ENCODE peak calls at places on chromosomes 6 and 20, in eight cellular contexts. One of them, this sample, is unnamed.

GRCh38 chr20:19631410-19631809 is 126.6 kb upstream of the RIN2 start:
- DNase-seq in A549: peak; percentile 13
- DNase-seq in WTC11: no peak
- DNase-seq in IMR-90: no peak
- DNase-seq in SK-N-SH: no peak
- DNase-seq in GM12878: no peak
- DNase-seq in HepG2: no peak
- DNase-seq in K562: no peak
- DNase-seq in this sample: no peak

GRCh38 chr6:118921084-118921483 is 13.9 kb downstream of the MCM9 start:
- DNase-seq in A549: no peak
- DNase-seq in WTC11: no peak
- DNase-seq in IMR-90: no peak
- DNase-seq in SK-N-SH: no peak
- DNase-seq in GM12878: no peak
- DNase-seq in HepG2: no peak
- DNase-seq in K562: no peak
- DNase-seq in this sample: no peak

GRCh38 chr20:60857708-60858107 is 394.4 kb upstream of the CDH4 start:
- DNase-seq in A549: peak; percentile 9
- DNase-seq in WTC11: no peak
- DNase-seq in IMR-90: peak; percentile 43
- DNase-seq in SK-N-SH: no peak
- DNase-seq in GM12878: no peak
- DNase-seq in HepG2: no peak
- DNase-seq in K562: no peak
- DNase-seq in this sample: no peak

GRCh38 chr20:3010985-3011723 is 32.3 kb upstream of the GNRH2 start:
- DNase-seq in A549: no peak
- DNase-seq in WTC11: no peak
- DNase-seq in IMR-90: peak; percentile 61
- DNase-seq in SK-N-SH: no peak
- DNase-seq in GM12878: no peak
- DNase-seq in HepG2: no peak
- DNase-seq in K562: no peak
- DNase-seq in this sample: no peak

GRCh38 chr6:152948150-152948768 is 34.6 kb downstream of the FBXO5 start:
- DNase-seq in A549: peak; percentile 43
- DNase-seq in WTC11: no peak
- DNase-seq in IMR-90: peak; percentile 52
- DNase-seq in SK-N-SH: peak; percentile 49
- DNase-seq in GM12878: no peak
- DNase-seq in HepG2: peak; percentile 54
- DNase-seq in K562: peak; percentile 42
- DNase-seq in this sample: no peak

GRCh38 chr20:51486197-51487005 is 56.1 kb downstream of the NFATC2 start:
- DNase-seq in A549: no peak
- DNase-seq in WTC11: no peak
- DNase-seq in IMR-90: peak; percentile 85
- DNase-seq in SK-N-SH: no peak
- DNase-seq in GM12878: no peak
- DNase-seq in HepG2: no peak
- DNase-seq in K562: no peak
- DNase-seq in this sample: no peak

GRCh38 chr6:135537782-135538301 is 40.3 kb upstream of the AHI1 start:
- DNase-seq in A549: peak; percentile 20
- DNase-seq in WTC11: no peak
- DNase-seq in IMR-90: peak; percentile 89
- DNase-seq in SK-N-SH: no peak
- DNase-seq in GM12878: no peak
- DNase-seq in HepG2: no peak
- DNase-seq in K562: no peak
- DNase-seq in this sample: no peak

GRCh38 chr6:148177589-148178233 is 164.9 kb upstream of the SASH1 start:
- DNase-seq in A549: peak; percentile 63
- DNase-seq in WTC11: peak; percentile 79
- DNase-seq in IMR-90: peak; percentile 68
- DNase-seq in SK-N-SH: peak; percentile 36
- DNase-seq in GM12878: no peak
- DNase-seq in HepG2: peak; percentile 30
- DNase-seq in K562: peak; percentile 34
- DNase-seq in this sample: peak; percentile 89

GRCh38 chr6:103800131-103800670 is 1059.5 kb downstream of the HACE1 start:
- DNase-seq in A549: no peak
- DNase-seq in WTC11: no peak
- DNase-seq in IMR-90: no peak
- DNase-seq in SK-N-SH: no peak
- DNase-seq in GM12878: no peak
- DNase-seq in HepG2: no peak
- DNase-seq in K562: no peak
- DNase-seq in this sample: no peak

GRCh38 chr20:43770342-43770741 is 43.5 kb upstream of the GTSF1L start:
- DNase-seq in A549: no peak
- DNase-seq in WTC11: no peak
- DNase-seq in IMR-90: no peak
- DNase-seq in SK-N-SH: no peak
- DNase-seq in GM12878: no peak
- DNase-seq in HepG2: no peak
- DNase-seq in K562: no peak
- DNase-seq in this sample: no peak

GRCh38 chr6:3308106-3308505 is 49.4 kb downstream of the PSMG4 start:
- DNase-seq in A549: no peak
- DNase-seq in WTC11: peak; percentile 3
- DNase-seq in IMR-90: no peak
- DNase-seq in SK-N-SH: no peak
- DNase-seq in GM12878: no peak
- DNase-seq in HepG2: no peak
- DNase-seq in K562: no peak
- DNase-seq in this sample: no peak

GRCh38 chr6:118598324-118598723 is 50.2 kb downstream of the PLN start:
- DNase-seq in A549: no peak
- DNase-seq in WTC11: no peak
- DNase-seq in IMR-90: no peak
- DNase-seq in SK-N-SH: no peak
- DNase-seq in GM12878: no peak
- DNase-seq in HepG2: no peak
- DNase-seq in K562: no peak
- DNase-seq in this sample: no peak

GRCh38 chr6:99661870-99662269 is 55.2 kb downstream of the PRDM13 start:
- DNase-seq in A549: no peak
- DNase-seq in WTC11: no peak
- DNase-seq in IMR-90: no peak
- DNase-seq in SK-N-SH: no peak
- DNase-seq in GM12878: no peak
- DNase-seq in HepG2: no peak
- DNase-seq in K562: no peak
- DNase-seq in this sample: no peak

GRCh38 chr6:127939442-127940066 is 38.7 kb upstream of the THEMIS start:
- DNase-seq in A549: no peak
- DNase-seq in WTC11: no peak
- DNase-seq in IMR-90: no peak
- DNase-seq in SK-N-SH: no peak
- DNase-seq in GM12878: no peak
- DNase-seq in HepG2: no peak
- DNase-seq in K562: no peak
- DNase-seq in this sample: no peak

GRCh38 chr6:41505084-41506049 is 40.8 kb upstream of the FOXP4 start:
- DNase-seq in A549: no peak
- DNase-seq in WTC11: peak; percentile 61
- DNase-seq in IMR-90: peak; percentile 88
- DNase-seq in SK-N-SH: peak; percentile 91
- DNase-seq in GM12878: no peak
- DNase-seq in HepG2: no peak
- DNase-seq in K562: no peak
- DNase-seq in this sample: peak; percentile 62

GRCh38 chr20:23399568-23400241 is 21.6 kb downstream of the NAPB start:
- DNase-seq in A549: peak; percentile 24
- DNase-seq in WTC11: no peak
- DNase-seq in IMR-90: peak; percentile 58
- DNase-seq in SK-N-SH: no peak
- DNase-seq in GM12878: no peak
- DNase-seq in HepG2: no peak
- DNase-seq in K562: no peak
- DNase-seq in this sample: no peak

GRCh38 chr6:32096087-32096393 is 13.1 kb downstream of the TNXB start:
- DNase-seq in A549: no peak
- DNase-seq in WTC11: no peak
- DNase-seq in IMR-90: no peak
- DNase-seq in SK-N-SH: peak; percentile 59
- DNase-seq in GM12878: no peak
- DNase-seq in HepG2: no peak
- DNase-seq in K562: no peak
- DNase-seq in this sample: no peak

GRCh38 chr20:53691060-53691810 is 97.6 kb upstream of the ZNF217 start:
- DNase-seq in A549: no peak
- DNase-seq in WTC11: no peak
- DNase-seq in IMR-90: peak; percentile 10
- DNase-seq in SK-N-SH: no peak
- DNase-seq in GM12878: no peak
- DNase-seq in HepG2: no peak
- DNase-seq in K562: no peak
- DNase-seq in this sample: no peak
- TF ChIP-seq USF2 in A549: no peak
- TF ChIP-seq USF2 in WTC11: no peak
- TF ChIP-seq USF2 in IMR-90: no peak
- TF ChIP-seq USF2 in SK-N-SH: no peak
- TF ChIP-seq USF2 in GM12878: no peak
- TF ChIP-seq USF2 in HepG2: no peak
- TF ChIP-seq USF2 in K562: no peak
- TF ChIP-seq USF2 in this sample: no peak

GRCh38 chr6:124536157-124536556 is 426.1 kb upstream of the RNF217 start:
- DNase-seq in A549: no peak
- DNase-seq in WTC11: no peak
- DNase-seq in IMR-90: no peak
- DNase-seq in SK-N-SH: no peak
- DNase-seq in GM12878: no peak
- DNase-seq in HepG2: no peak
- DNase-seq in K562: no peak
- DNase-seq in this sample: no peak

GRCh38 chr6:124535299-124535698 is 426.9 kb upstream of the RNF217 start:
- DNase-seq in A549: no peak
- DNase-seq in WTC11: no peak
- DNase-seq in IMR-90: no peak
- DNase-seq in SK-N-SH: no peak
- DNase-seq in GM12878: no peak
- DNase-seq in HepG2: no peak
- DNase-seq in K562: no peak
- DNase-seq in this sample: no peak

GRCh38 chr6:124536792-124537191 is 425.4 kb upstream of the RNF217 start:
- DNase-seq in A549: peak; percentile 5
- DNase-seq in WTC11: no peak
- DNase-seq in IMR-90: no peak
- DNase-seq in SK-N-SH: no peak
- DNase-seq in GM12878: no peak
- DNase-seq in HepG2: no peak
- DNase-seq in K562: no peak
- DNase-seq in this sample: no peak

GRCh38 chr6:124530926-124531325 is 431.3 kb upstream of the RNF217 start:
- DNase-seq in A549: no peak
- DNase-seq in WTC11: no peak
- DNase-seq in IMR-90: no peak
- DNase-seq in SK-N-SH: no peak
- DNase-seq in GM12878: no peak
- DNase-seq in HepG2: no peak
- DNase-seq in K562: no peak
- DNase-seq in this sample: no peak

GRCh38 chr6:124535746-124536145 is 426.5 kb upstream of the RNF217 start:
- DNase-seq in A549: peak; percentile 24
- DNase-seq in WTC11: no peak
- DNase-seq in IMR-90: no peak
- DNase-seq in SK-N-SH: no peak
- DNase-seq in GM12878: no peak
- DNase-seq in HepG2: no peak
- DNase-seq in K562: no peak
- DNase-seq in this sample: no peak
- TF ChIP-seq USF2 in A549: no peak
- TF ChIP-seq USF2 in WTC11: no peak
- TF ChIP-seq USF2 in IMR-90: no peak
- TF ChIP-seq USF2 in SK-N-SH: no peak
- TF ChIP-seq USF2 in GM12878: no peak
- TF ChIP-seq USF2 in HepG2: no peak
- TF ChIP-seq USF2 in K562: no peak
- TF ChIP-seq USF2 in this sample: no peak

DNA sequence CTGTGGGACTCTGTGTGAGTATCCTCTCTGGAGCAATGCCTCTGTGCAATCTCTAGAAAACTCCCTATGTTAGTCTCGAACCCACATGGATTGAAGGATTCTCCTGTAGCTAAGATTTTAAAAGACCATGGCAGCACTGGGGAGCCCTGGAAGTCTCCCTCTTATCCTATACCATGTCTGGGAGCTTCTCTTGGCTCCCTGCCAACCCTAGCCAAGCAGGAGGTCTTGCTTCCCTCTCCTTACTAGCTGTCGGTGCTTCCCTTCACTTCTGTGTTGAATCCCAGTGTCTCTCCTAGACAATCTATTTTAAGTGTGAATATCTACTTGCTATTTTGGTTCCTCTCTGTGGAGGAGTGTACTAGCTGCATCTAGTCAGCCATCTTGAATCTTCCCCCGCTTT is 118.8 kb upstream of the NRN1 start:
- DNase-seq in A549: no peak
- DNase-seq in WTC11: no peak
- DNase-seq in IMR-90: no peak
- DNase-seq in SK-N-SH: peak; percentile 6
- DNase-seq in GM12878: no peak
- DNase-seq in HepG2: no peak
- DNase-seq in K562: no peak
- DNase-seq in this sample: no peak
- TF ChIP-seq USF2 in A549: no peak
- TF ChIP-seq USF2 in WTC11: no peak
- TF ChIP-seq USF2 in IMR-90: no peak
- TF ChIP-seq USF2 in SK-N-SH: no peak
- TF ChIP-seq USF2 in GM12878: no peak
- TF ChIP-seq USF2 in HepG2: no peak
- TF ChIP-seq USF2 in K562: no peak
- TF ChIP-seq USF2 in this sample: no peak

GRCh38 chr20:58078741-58079522 is 149.5 kb downstream of the ANKRD60 start:
- DNase-seq in A549: no peak
- DNase-seq in WTC11: no peak
- DNase-seq in IMR-90: no peak
- DNase-seq in SK-N-SH: no peak
- DNase-seq in GM12878: no peak
- DNase-seq in HepG2: no peak
- DNase-seq in K562: no peak
- DNase-seq in this sample: peak; percentile 22

GRCh38 chr20:58075565-58075964 is 152.9 kb downstream of the ANKRD60 start:
- DNase-seq in A549: no peak
- DNase-seq in WTC11: no peak
- DNase-seq in IMR-90: no peak
- DNase-seq in SK-N-SH: peak; percentile 52
- DNase-seq in GM12878: no peak
- DNase-seq in HepG2: no peak
- DNase-seq in K562: no peak
- DNase-seq in this sample: no peak

GRCh38 chr20:58073945-58074920 is 154.2 kb downstream of the ANKRD60 start:
- DNase-seq in A549: no peak
- DNase-seq in WTC11: no peak
- DNase-seq in IMR-90: no peak
- DNase-seq in SK-N-SH: no peak
- DNase-seq in GM12878: no peak
- DNase-seq in HepG2: no peak
- DNase-seq in K562: no peak
- DNase-seq in this sample: peak; percentile 28

GRCh38 chr20:58077282-58077681 is 151.2 kb downstream of the ANKRD60 start:
- DNase-seq in A549: no peak
- DNase-seq in WTC11: no peak
- DNase-seq in IMR-90: no peak
- DNase-seq in SK-N-SH: no peak
- DNase-seq in GM12878: no peak
- DNase-seq in HepG2: no peak
- DNase-seq in K562: no peak
- DNase-seq in this sample: no peak

GRCh38 chr20:58075980-58076749 is 152.3 kb downstream of the ANKRD60 start:
- DNase-seq in A549: no peak
- DNase-seq in WTC11: no peak
- DNase-seq in IMR-90: no peak
- DNase-seq in SK-N-SH: peak; percentile 50
- DNase-seq in GM12878: no peak
- DNase-seq in HepG2: no peak
- DNase-seq in K562: no peak
- DNase-seq in this sample: no peak
- TF ChIP-seq USF2 in A549: no peak
- TF ChIP-seq USF2 in WTC11: no peak
- TF ChIP-seq USF2 in IMR-90: no peak
- TF ChIP-seq USF2 in SK-N-SH: no peak
- TF ChIP-seq USF2 in GM12878: no peak
- TF ChIP-seq USF2 in HepG2: no peak
- TF ChIP-seq USF2 in K562: no peak
- TF ChIP-seq USF2 in this sample: no peak

This sample was measured in H1.